ENCODE peak calls at places on chromosomes 16 and 17, in nine cellular contexts. One of them, this sample, is unnamed.

GRCh38 chr16:88505405-88506082 is 52.5 kb downstream of the ZFPM1 start:
- DNase-seq in thyroid gland: peak
- DNase-seq in activated T-cell treated with anti-CD3 and anti-CD28 coated beads for 1 hour: peak
- DNase-seq in stimulated activated naive CD8-positive, alpha-beta T cell treated with anti-CD3 and anti-CD28 coated beads, Interleukin-15, Interleukin-2, amounts not matched to agents 100 U/mL and 50 U/mL, for 24 hours: peak
- DNase-seq in G401: no peak
- DNase-seq in HT-29: peak
- DNase-seq in SK-N-DZ: peak
- DNase-seq in activated naive CD4-positive, alpha-beta T cell: no peak
- DNase-seq in lung microvascular endothelial cell: peak
- DNase-seq in this sample: no peak

GRCh38 chr17:48344241-48344640 is 85.8 kb downstream of the SKAP1 start:
- DNase-seq in thyroid gland: no peak
- DNase-seq in activated T-cell treated with anti-CD3 and anti-CD28 coated beads for 1 hour: no peak
- DNase-seq in stimulated activated naive CD8-positive, alpha-beta T cell treated with anti-CD3 and anti-CD28 coated beads, Interleukin-15, Interleukin-2, amounts not matched to agents 100 U/mL and 50 U/mL, for 24 hours: no peak
- DNase-seq in G401: no peak
- DNase-seq in HT-29: no peak
- DNase-seq in SK-N-DZ: no peak
- DNase-seq in activated naive CD4-positive, alpha-beta T cell: no peak
- DNase-seq in lung microvascular endothelial cell: no peak
- DNase-seq in this sample: no peak

GRCh38 chr16:88357306-88358032 is 25.3 kb upstream of the ZNF469 start:
- DNase-seq in thyroid gland: no peak
- DNase-seq in activated T-cell treated with anti-CD3 and anti-CD28 coated beads for 1 hour: no peak
- DNase-seq in stimulated activated naive CD8-positive, alpha-beta T cell treated with anti-CD3 and anti-CD28 coated beads, Interleukin-15, Interleukin-2, amounts not matched to agents 100 U/mL and 50 U/mL, for 24 hours: no peak
- DNase-seq in G401: no peak
- DNase-seq in HT-29: no peak
- DNase-seq in SK-N-DZ: no peak
- DNase-seq in activated naive CD4-positive, alpha-beta T cell: no peak
- DNase-seq in lung microvascular endothelial cell: no peak
- DNase-seq in this sample: no peak

GRCh38 chr17:75824591-75825518 is 19.3 kb downstream of the UNC13D start:
- DNase-seq in thyroid gland: no peak
- DNase-seq in activated T-cell treated with anti-CD3 and anti-CD28 coated beads for 1 hour: no peak
- DNase-seq in stimulated activated naive CD8-positive, alpha-beta T cell treated with anti-CD3 and anti-CD28 coated beads, Interleukin-15, Interleukin-2, amounts not matched to agents 100 U/mL and 50 U/mL, for 24 hours: no peak
- DNase-seq in G401: no peak
- DNase-seq in HT-29: no peak
- DNase-seq in SK-N-DZ: no peak
- DNase-seq in activated naive CD4-positive, alpha-beta T cell: no peak
- DNase-seq in lung microvascular endothelial cell: no peak
- DNase-seq in this sample: no peak

GRCh38 chr16:82945420-82946096 is 318.8 kb downstream of the CDH13 start:
- DNase-seq in thyroid gland: no peak
- DNase-seq in activated T-cell treated with anti-CD3 and anti-CD28 coated beads for 1 hour: no peak
- DNase-seq in stimulated activated naive CD8-positive, alpha-beta T cell treated with anti-CD3 and anti-CD28 coated beads, Interleukin-15, Interleukin-2, amounts not matched to agents 100 U/mL and 50 U/mL, for 24 hours: no peak
- DNase-seq in G401: no peak
- DNase-seq in HT-29: no peak
- DNase-seq in SK-N-DZ: no peak
- DNase-seq in activated naive CD4-positive, alpha-beta T cell: no peak
- DNase-seq in lung microvascular endothelial cell: peak
- DNase-seq in this sample: no peak

GRCh38 chr17:61065263-61065773 is 334.3 kb upstream of the TBX2 start:
- DNase-seq in thyroid gland: no peak
- DNase-seq in activated T-cell treated with anti-CD3 and anti-CD28 coated beads for 1 hour: no peak
- DNase-seq in stimulated activated naive CD8-positive, alpha-beta T cell treated with anti-CD3 and anti-CD28 coated beads, Interleukin-15, Interleukin-2, amounts not matched to agents 100 U/mL and 50 U/mL, for 24 hours: no peak
- DNase-seq in G401: no peak
- DNase-seq in HT-29: no peak
- DNase-seq in SK-N-DZ: no peak
- DNase-seq in activated naive CD4-positive, alpha-beta T cell: no peak
- DNase-seq in lung microvascular endothelial cell: peak
- DNase-seq in this sample: no peak

GRCh38 chr17:82302991-82303943 is 14.1 kb downstream of the CD7 start:
- DNase-seq in thyroid gland: no peak
- DNase-seq in activated T-cell treated with anti-CD3 and anti-CD28 coated beads for 1 hour: no peak
- DNase-seq in stimulated activated naive CD8-positive, alpha-beta T cell treated with anti-CD3 and anti-CD28 coated beads, Interleukin-15, Interleukin-2, amounts not matched to agents 100 U/mL and 50 U/mL, for 24 hours: peak
- DNase-seq in G401: no peak
- DNase-seq in HT-29: no peak
- DNase-seq in SK-N-DZ: no peak
- DNase-seq in activated naive CD4-positive, alpha-beta T cell: no peak
- DNase-seq in lung microvascular endothelial cell: no peak
- DNase-seq in this sample: no peak

GRCh38 chr17:15266325-15266950 is 1.3 kb upstream of the PMP22 start:
- DNase-seq in thyroid gland: no peak
- DNase-seq in activated T-cell treated with anti-CD3 and anti-CD28 coated beads for 1 hour: no peak
- DNase-seq in stimulated activated naive CD8-positive, alpha-beta T cell treated with anti-CD3 and anti-CD28 coated beads, Interleukin-15, Interleukin-2, amounts not matched to agents 100 U/mL and 50 U/mL, for 24 hours: no peak
- DNase-seq in G401: no peak
- DNase-seq in HT-29: no peak
- DNase-seq in SK-N-DZ: no peak
- DNase-seq in activated naive CD4-positive, alpha-beta T cell: no peak
- DNase-seq in lung microvascular endothelial cell: no peak
- DNase-seq in this sample: no peak

GRCh38 chr17:62343764-62344163 is 36.6 kb upstream of the EFCAB3 start:
- DNase-seq in thyroid gland: no peak
- DNase-seq in activated T-cell treated with anti-CD3 and anti-CD28 coated beads for 1 hour: no peak
- DNase-seq in stimulated activated naive CD8-positive, alpha-beta T cell treated with anti-CD3 and anti-CD28 coated beads, Interleukin-15, Interleukin-2, amounts not matched to agents 100 U/mL and 50 U/mL, for 24 hours: no peak
- DNase-seq in G401: no peak
- DNase-seq in HT-29: no peak
- DNase-seq in SK-N-DZ: no peak
- DNase-seq in activated naive CD4-positive, alpha-beta T cell: no peak
- DNase-seq in lung microvascular endothelial cell: no peak
- DNase-seq in this sample: no peak

GRCh38 chr16:26838931-26839330 is 227.8 kb upstream of the C16orf82 start:
- DNase-seq in thyroid gland: no peak
- DNase-seq in activated T-cell treated with anti-CD3 and anti-CD28 coated beads for 1 hour: no peak
- DNase-seq in stimulated activated naive CD8-positive, alpha-beta T cell treated with anti-CD3 and anti-CD28 coated beads, Interleukin-15, Interleukin-2, amounts not matched to agents 100 U/mL and 50 U/mL, for 24 hours: no peak
- DNase-seq in G401: no peak
- DNase-seq in HT-29: no peak
- DNase-seq in SK-N-DZ: no peak
- DNase-seq in activated naive CD4-positive, alpha-beta T cell: no peak
- DNase-seq in lung microvascular endothelial cell: no peak
- DNase-seq in this sample: no peak

GRCh38 chr17:8581002-8581658 is 49.4 kb downstream of the MYH10 start:
- DNase-seq in thyroid gland: no peak
- DNase-seq in activated T-cell treated with anti-CD3 and anti-CD28 coated beads for 1 hour: no peak
- DNase-seq in stimulated activated naive CD8-positive, alpha-beta T cell treated with anti-CD3 and anti-CD28 coated beads, Interleukin-15, Interleukin-2, amounts not matched to agents 100 U/mL and 50 U/mL, for 24 hours: no peak
- DNase-seq in G401: no peak
- DNase-seq in HT-29: no peak
- DNase-seq in SK-N-DZ: no peak
- DNase-seq in activated naive CD4-positive, alpha-beta T cell: no peak
- DNase-seq in lung microvascular endothelial cell: no peak
- DNase-seq in this sample: no peak

GRCh38 chr17:80482555-80483308 is 6.3 kb upstream of the NPTX1 start:
- DNase-seq in thyroid gland: no peak
- DNase-seq in activated T-cell treated with anti-CD3 and anti-CD28 coated beads for 1 hour: no peak
- DNase-seq in stimulated activated naive CD8-positive, alpha-beta T cell treated with anti-CD3 and anti-CD28 coated beads, Interleukin-15, Interleukin-2, amounts not matched to agents 100 U/mL and 50 U/mL, for 24 hours: no peak
- DNase-seq in G401: no peak
- DNase-seq in HT-29: peak
- DNase-seq in SK-N-DZ: no peak
- DNase-seq in activated naive CD4-positive, alpha-beta T cell: no peak
- DNase-seq in lung microvascular endothelial cell: no peak
- DNase-seq in this sample: no peak

GRCh38 chr16:84228321-84228838 is 11.4 kb downstream of the KCNG4 start:
- DNase-seq in thyroid gland: peak
- DNase-seq in activated T-cell treated with anti-CD3 and anti-CD28 coated beads for 1 hour: no peak
- DNase-seq in stimulated activated naive CD8-positive, alpha-beta T cell treated with anti-CD3 and anti-CD28 coated beads, Interleukin-15, Interleukin-2, amounts not matched to agents 100 U/mL and 50 U/mL, for 24 hours: no peak
- DNase-seq in G401: peak
- DNase-seq in HT-29: peak
- DNase-seq in SK-N-DZ: no peak
- DNase-seq in activated naive CD4-positive, alpha-beta T cell: no peak
- DNase-seq in lung microvascular endothelial cell: peak
- DNase-seq in this sample: peak

GRCh38 chr16:31386157-31386984 is 6.8 kb upstream of the ITGAD start:
- DNase-seq in thyroid gland: no peak
- DNase-seq in activated T-cell treated with anti-CD3 and anti-CD28 coated beads for 1 hour: no peak
- DNase-seq in stimulated activated naive CD8-positive, alpha-beta T cell treated with anti-CD3 and anti-CD28 coated beads, Interleukin-15, Interleukin-2, amounts not matched to agents 100 U/mL and 50 U/mL, for 24 hours: peak
- DNase-seq in G401: peak
- DNase-seq in HT-29: peak
- DNase-seq in SK-N-DZ: no peak
- DNase-seq in activated naive CD4-positive, alpha-beta T cell: no peak
- DNase-seq in lung microvascular endothelial cell: no peak
- DNase-seq in this sample: no peak

GRCh38 chr16:87463722-87464690 is 28.8 kb downstream of the ZCCHC14 start:
- DNase-seq in thyroid gland: peak
- DNase-seq in activated T-cell treated with anti-CD3 and anti-CD28 coated beads for 1 hour: no peak
- DNase-seq in stimulated activated naive CD8-positive, alpha-beta T cell treated with anti-CD3 and anti-CD28 coated beads, Interleukin-15, Interleukin-2, amounts not matched to agents 100 U/mL and 50 U/mL, for 24 hours: peak
- DNase-seq in G401: no peak
- DNase-seq in HT-29: no peak
- DNase-seq in SK-N-DZ: no peak
- DNase-seq in activated naive CD4-positive, alpha-beta T cell: no peak
- DNase-seq in lung microvascular endothelial cell: peak
- DNase-seq in this sample: no peak

GRCh38 chr16:86015606-86016005 is 116.6 kb downstream of the IRF8 start:
- DNase-seq in thyroid gland: no peak
- DNase-seq in activated T-cell treated with anti-CD3 and anti-CD28 coated beads for 1 hour: no peak
- DNase-seq in stimulated activated naive CD8-positive, alpha-beta T cell treated with anti-CD3 and anti-CD28 coated beads, Interleukin-15, Interleukin-2, amounts not matched to agents 100 U/mL and 50 U/mL, for 24 hours: no peak
- DNase-seq in G401: no peak
- DNase-seq in HT-29: no peak
- DNase-seq in SK-N-DZ: no peak
- DNase-seq in activated naive CD4-positive, alpha-beta T cell: no peak
- DNase-seq in lung microvascular endothelial cell: peak
- DNase-seq in this sample: no peak

GRCh38 chr16:49930841-49931240 is 74.9 kb upstream of the ZNF423 start:
- DNase-seq in thyroid gland: no peak
- DNase-seq in activated T-cell treated with anti-CD3 and anti-CD28 coated beads for 1 hour: no peak
- DNase-seq in stimulated activated naive CD8-positive, alpha-beta T cell treated with anti-CD3 and anti-CD28 coated beads, Interleukin-15, Interleukin-2, amounts not matched to agents 100 U/mL and 50 U/mL, for 24 hours: no peak
- DNase-seq in G401: no peak
- DNase-seq in HT-29: no peak
- DNase-seq in SK-N-DZ: no peak
- DNase-seq in activated naive CD4-positive, alpha-beta T cell: no peak
- DNase-seq in lung microvascular endothelial cell: no peak
- DNase-seq in this sample: no peak

GRCh38 chr16:28093383-28093725 is 29.8 kb upstream of the GSG1L start:
- DNase-seq in thyroid gland: no peak
- DNase-seq in activated T-cell treated with anti-CD3 and anti-CD28 coated beads for 1 hour: no peak
- DNase-seq in stimulated activated naive CD8-positive, alpha-beta T cell treated with anti-CD3 and anti-CD28 coated beads, Interleukin-15, Interleukin-2, amounts not matched to agents 100 U/mL and 50 U/mL, for 24 hours: no peak
- DNase-seq in G401: no peak
- DNase-seq in HT-29: no peak
- DNase-seq in SK-N-DZ: no peak
- DNase-seq in activated naive CD4-positive, alpha-beta T cell: no peak
- DNase-seq in lung microvascular endothelial cell: no peak
- DNase-seq in this sample: no peak

GRCh38 chr17:76791053-76791980 is 53.4 kb downstream of the MFSD11 start:
- DNase-seq in thyroid gland: no peak
- DNase-seq in activated T-cell treated with anti-CD3 and anti-CD28 coated beads for 1 hour: peak
- DNase-seq in stimulated activated naive CD8-positive, alpha-beta T cell treated with anti-CD3 and anti-CD28 coated beads, Interleukin-15, Interleukin-2, amounts not matched to agents 100 U/mL and 50 U/mL, for 24 hours: peak
- DNase-seq in G401: no peak
- DNase-seq in HT-29: no peak
- DNase-seq in SK-N-DZ: no peak
- DNase-seq in activated naive CD4-positive, alpha-beta T cell: no peak
- DNase-seq in lung microvascular endothelial cell: peak
- DNase-seq in this sample: no peak

GRCh38 chr17:51118330-51119195 is 2.1 kb downstream of the SPAG9 start:
- DNase-seq in thyroid gland: peak
- DNase-seq in activated T-cell treated with anti-CD3 and anti-CD28 coated beads for 1 hour: no peak
- DNase-seq in stimulated activated naive CD8-positive, alpha-beta T cell treated with anti-CD3 and anti-CD28 coated beads, Interleukin-15, Interleukin-2, amounts not matched to agents 100 U/mL and 50 U/mL, for 24 hours: no peak
- DNase-seq in G401: peak
- DNase-seq in HT-29: peak
- DNase-seq in SK-N-DZ: no peak
- DNase-seq in activated naive CD4-positive, alpha-beta T cell: no peak
- DNase-seq in lung microvascular endothelial cell: peak
- DNase-seq in this sample: peak

GRCh38 chr17:38750044-38750311 is 1.8 kb upstream of the PCGF2 start:
- DNase-seq in thyroid gland: no peak
- DNase-seq in activated T-cell treated with anti-CD3 and anti-CD28 coated beads for 1 hour: no peak
- DNase-seq in stimulated activated naive CD8-positive, alpha-beta T cell treated with anti-CD3 and anti-CD28 coated beads, Interleukin-15, Interleukin-2, amounts not matched to agents 100 U/mL and 50 U/mL, for 24 hours: no peak
- DNase-seq in G401: no peak
- DNase-seq in HT-29: no peak
- DNase-seq in SK-N-DZ: no peak
- DNase-seq in activated naive CD4-positive, alpha-beta T cell: no peak
- DNase-seq in lung microvascular endothelial cell: no peak
- DNase-seq in this sample: no peak

GRCh38 chr17:42849451-42850157 is 1.4 kb upstream of the AOC3 start:
- DNase-seq in thyroid gland: peak
- DNase-seq in activated T-cell treated with anti-CD3 and anti-CD28 coated beads for 1 hour: no peak
- DNase-seq in stimulated activated naive CD8-positive, alpha-beta T cell treated with anti-CD3 and anti-CD28 coated beads, Interleukin-15, Interleukin-2, amounts not matched to agents 100 U/mL and 50 U/mL, for 24 hours: no peak
- DNase-seq in G401: no peak
- DNase-seq in HT-29: peak
- DNase-seq in SK-N-DZ: no peak
- DNase-seq in activated naive CD4-positive, alpha-beta T cell: no peak
- DNase-seq in lung microvascular endothelial cell: no peak
- DNase-seq in this sample: no peak

GRCh38 chr17:43578699-43579569 is 32.8 kb upstream of the ETV4 start:
- DNase-seq in thyroid gland: no peak
- DNase-seq in activated T-cell treated with anti-CD3 and anti-CD28 coated beads for 1 hour: peak
- DNase-seq in stimulated activated naive CD8-positive, alpha-beta T cell treated with anti-CD3 and anti-CD28 coated beads, Interleukin-15, Interleukin-2, amounts not matched to agents 100 U/mL and 50 U/mL, for 24 hours: peak
- DNase-seq in G401: no peak
- DNase-seq in HT-29: no peak
- DNase-seq in SK-N-DZ: no peak
- DNase-seq in activated naive CD4-positive, alpha-beta T cell: no peak
- DNase-seq in lung microvascular endothelial cell: peak
- DNase-seq in this sample: no peak

GRCh38 chr16:55294947-55295346 is 29.1 kb upstream of the IRX6 start:
- DNase-seq in thyroid gland: no peak
- DNase-seq in activated T-cell treated with anti-CD3 and anti-CD28 coated beads for 1 hour: no peak
- DNase-seq in stimulated activated naive CD8-positive, alpha-beta T cell treated with anti-CD3 and anti-CD28 coated beads, Interleukin-15, Interleukin-2, amounts not matched to agents 100 U/mL and 50 U/mL, for 24 hours: no peak
- DNase-seq in G401: no peak
- DNase-seq in HT-29: no peak
- DNase-seq in SK-N-DZ: no peak
- DNase-seq in activated naive CD4-positive, alpha-beta T cell: no peak
- DNase-seq in lung microvascular endothelial cell: no peak
- DNase-seq in this sample: no peak

GRCh38 chr17:43020789-43021738 is 1.1 kb downstream of the VAT1 start:
- DNase-seq in thyroid gland: peak
- DNase-seq in activated T-cell treated with anti-CD3 and anti-CD28 coated beads for 1 hour: peak
- DNase-seq in stimulated activated naive CD8-positive, alpha-beta T cell treated with anti-CD3 and anti-CD28 coated beads, Interleukin-15, Interleukin-2, amounts not matched to agents 100 U/mL and 50 U/mL, for 24 hours: no peak
- DNase-seq in G401: peak
- DNase-seq in HT-29: peak
- DNase-seq in SK-N-DZ: peak
- DNase-seq in activated naive CD4-positive, alpha-beta T cell: no peak
- DNase-seq in lung microvascular endothelial cell: peak
- DNase-seq in this sample: peak

GRCh38 chr16:12461201-12461600 is 342.5 kb downstream of the CPPED1 start:
- DNase-seq in thyroid gland: no peak
- DNase-seq in activated T-cell treated with anti-CD3 and anti-CD28 coated beads for 1 hour: no peak
- DNase-seq in stimulated activated naive CD8-positive, alpha-beta T cell treated with anti-CD3 and anti-CD28 coated beads, Interleukin-15, Interleukin-2, amounts not matched to agents 100 U/mL and 50 U/mL, for 24 hours: no peak
- DNase-seq in G401: no peak
- DNase-seq in HT-29: no peak
- DNase-seq in SK-N-DZ: no peak
- DNase-seq in activated naive CD4-positive, alpha-beta T cell: no peak
- DNase-seq in lung microvascular endothelial cell: no peak
- DNase-seq in this sample: no peak

GRCh38 chr16:85395207-85395912 is 217.8 kb upstream of the GSE1 start:
- DNase-seq in thyroid gland: peak
- DNase-seq in activated T-cell treated with anti-CD3 and anti-CD28 coated beads for 1 hour: no peak
- DNase-seq in stimulated activated naive CD8-positive, alpha-beta T cell treated with anti-CD3 and anti-CD28 coated beads, Interleukin-15, Interleukin-2, amounts not matched to agents 100 U/mL and 50 U/mL, for 24 hours: no peak
- DNase-seq in G401: no peak
- DNase-seq in HT-29: peak
- DNase-seq in SK-N-DZ: peak
- DNase-seq in activated naive CD4-positive, alpha-beta T cell: no peak
- DNase-seq in lung microvascular endothelial cell: peak
- DNase-seq in this sample: no peak

GRCh38 chr16:19879241-19879792 is 5.3 kb downstream of the GPRC5B start:
- DNase-seq in thyroid gland: no peak
- DNase-seq in activated T-cell treated with anti-CD3 and anti-CD28 coated beads for 1 hour: no peak
- DNase-seq in stimulated activated naive CD8-positive, alpha-beta T cell treated with anti-CD3 and anti-CD28 coated beads, Interleukin-15, Interleukin-2, amounts not matched to agents 100 U/mL and 50 U/mL, for 24 hours: no peak
- DNase-seq in G401: peak
- DNase-seq in HT-29: no peak
- DNase-seq in SK-N-DZ: no peak
- DNase-seq in activated naive CD4-positive, alpha-beta T cell: no peak
- DNase-seq in lung microvascular endothelial cell: no peak
- DNase-seq in this sample: no peak

GRCh38 chr17:5234645-5235576 is at the start of gene SCIMP:
- DNase-seq in thyroid gland: peak
- DNase-seq in activated T-cell treated with anti-CD3 and anti-CD28 coated beads for 1 hour: no peak
- DNase-seq in stimulated activated naive CD8-positive, alpha-beta T cell treated with anti-CD3 and anti-CD28 coated beads, Interleukin-15, Interleukin-2, amounts not matched to agents 100 U/mL and 50 U/mL, for 24 hours: no peak
- DNase-seq in G401: no peak
- DNase-seq in HT-29: no peak
- DNase-seq in SK-N-DZ: no peak
- DNase-seq in activated naive CD4-positive, alpha-beta T cell: no peak
- DNase-seq in lung microvascular endothelial cell: no peak
- DNase-seq in this sample: no peak